ENCODE peak calls at places on chromosomes 1 and 21, in ten cellular contexts. U, N, A, H, S, G, X, Y, L and O are unnamed samples.

GRCh38 chr1:113219377-113219776 is 146.4 kb downstream of the LRIG2 start:
- DNase-seq in U (no peak), N (no peak), A (no peak), H (no peak), S (no peak), G (no peak), X (no peak), Y (no peak), L (no peak), O (no peak)

GRCh38 chr1:155173478-155174333 is at the start of gene TRIM46:
- DNase-seq in U (peak; percentile 83), N (no peak), A (peak; percentile 73), H (peak; percentile 75), S (peak; percentile 90), G (no peak), X (peak; percentile 56), Y (peak; percentile 44), L (no peak), O (no peak)

GRCh38 chr1:27568247-27569087 is 35.5 kb downstream of the AHDC1 start:
- DNase-seq in U (peak; percentile 98), N (peak; percentile 82), A (peak; percentile 96), H (peak; percentile 87), S (peak; percentile 78), G (peak; percentile 93), X (peak; percentile 94), Y (peak; percentile 69), L (peak; percentile 97), O (peak; percentile 92)

GRCh38 chr1:10599194-10599861 is 124.6 kb downstream of the PEX14 start:
- DNase-seq in U (peak; percentile 90), N (no peak), A (no peak), H (no peak), S (no peak), G (no peak), X (peak; percentile 44), Y (no peak), L (peak; percentile 69), O (no peak)

GRCh38 chr1:7608628-7609295 is 162.3 kb upstream of the VAMP3 start:
- DNase-seq in U (no peak), N (no peak), A (no peak), H (no peak), S (no peak), G (no peak), X (no peak), Y (no peak), L (no peak), O (no peak)

GRCh38 chr1:165403835-165404482 is 41.0 kb downstream of the RXRG start:
- DNase-seq in U (peak; percentile 25), N (no peak), A (peak; percentile 9), H (peak; percentile 26), S (no peak), G (no peak), X (no peak), Y (no peak), L (peak; percentile 18), O (peak; percentile 36)

GRCh38 chr21:14972678-14973077 is 92.1 kb downstream of the NRIP1 start:
- DNase-seq in U (no peak), N (no peak), A (no peak), H (no peak), S (no peak), G (no peak), X (no peak), Y (no peak), L (no peak), O (no peak)

GRCh38 chr1:168767885-168768584 is 39.0 kb upstream of the DPT start:
- DNase-seq in U (peak; percentile 58), N (no peak), A (no peak), H (no peak), S (no peak), G (no peak), X (peak; percentile 82), Y (no peak), L (no peak), O (no peak)

GRCh38 chr1:24900985-24901781 is 28.9 kb downstream of the RUNX3 start:
- DNase-seq in U (no peak), N (no peak), A (no peak), H (no peak), S (no peak), G (no peak), X (no peak), Y (no peak), L (no peak), O (no peak)

GRCh38 chr1:77955709-77956108 is 23.2 kb downstream of the FUBP1 start:
- DNase-seq in U (no peak), N (no peak), A (no peak), H (no peak), S (no peak), G (no peak), X (no peak), Y (no peak), L (no peak), O (no peak)

GRCh38 chr1:111720274-111720976 is 18.8 kb downstream of the INKA2 start:
- DNase-seq in U (no peak), N (no peak), A (no peak), H (no peak), S (no peak), G (no peak), X (peak; percentile 29), Y (no peak), L (no peak), O (no peak)

GRCh38 chr1:11507309-11507708 is 28.4 kb downstream of the DISP3 start:
- DNase-seq in U (no peak), N (no peak), A (no peak), H (no peak), S (peak; percentile 58), G (no peak), X (no peak), Y (no peak), L (no peak), O (no peak)

GRCh38 chr1:2379733-2380404 is 11.5 kb downstream of the MORN1 start:
- DNase-seq in U (no peak), N (no peak), A (no peak), H (no peak), S (no peak), G (no peak), X (no peak), Y (no peak), L (no peak), O (no peak)

GRCh38 chr1:83520797-83521196 is 478.1 kb downstream of the TTLL7 start:
- DNase-seq in U (no peak), N (no peak), A (no peak), H (no peak), S (no peak), G (no peak), X (no peak), Y (no peak), L (no peak), O (no peak)

GRCh38 chr1:114319480-114319879 is 165.8 kb upstream of the SYT6 start:
- DNase-seq in U (peak; percentile 66), N (no peak), A (no peak), H (no peak), S (no peak), G (no peak), X (peak; percentile 3), Y (no peak), L (no peak), O (no peak)

GRCh38 chr1:32984090-32984828 is 19.6 kb upstream of the RNF19B start:
- DNase-seq in U (peak; percentile 83), N (no peak), A (no peak), H (no peak), S (no peak), G (peak; percentile 8), X (peak; percentile 54), Y (no peak), L (no peak), O (no peak)

GRCh38 chr1:119711804-119712341 is at the start of gene PHGDH:
- DNase-seq in U (peak; percentile 95), N (no peak), A (peak; percentile 80), H (peak; percentile 68), S (peak; percentile 79), G (peak; percentile 87), X (peak; percentile 91), Y (peak; percentile 9), L (peak; percentile 90), O (peak; percentile 36)

GRCh38 chr1:43035821-43036456 is 77.3 kb upstream of the SLC2A1 start:
- DNase-seq in U (no peak), N (no peak), A (no peak), H (no peak), S (no peak), G (no peak), X (no peak), Y (no peak), L (no peak), O (no peak)

GRCh38 chr1:173481195-173481772 is 4.1 kb downstream of the PRDX6 start:
- DNase-seq in U (no peak), N (no peak), A (no peak), H (no peak), S (no peak), G (no peak), X (no peak), Y (no peak), L (no peak), O (no peak)

GRCh38 chr21:30306821-30307330 is 13.2 kb downstream of the KRTAP26-1 start:
- DNase-seq in U (no peak), N (no peak), A (no peak), H (no peak), S (no peak), G (no peak), X (no peak), Y (no peak), L (no peak), O (no peak)

GRCh38 chr1:154809436-154810413 is 60.4 kb downstream of the KCNN3 start:
- DNase-seq in U (peak; percentile 41), N (no peak), A (no peak), H (no peak), S (no peak), G (peak; percentile 4), X (peak; percentile 49), Y (no peak), L (no peak), O (no peak)